ENCODE peak calls at places on chromosomes 11 and 22, in eight cellular contexts. P is RWPE2; C is HT1080; N is activated T-cell treated with anti-CD3 and anti-CD28 coated beads, Interleukin-2, amount 50 U/mL, for 48 hours; E is psoas muscle; B is H7; K is tibial nerve; U is body of pancreas. L is an unnamed sample.

GRCh38 chr11:67371549-67372231 is 1.7 kb downstream of the CLCF1 start:
- DNase-seq in P (no peak), C (no peak), N (peak; percentile 55), E (no peak), B (peak; percentile 91), K (no peak), U (peak; percentile 60), L (no peak)

GRCh38 chr22:30238136-30238535 is 8.4 kb downstream of the LIF start:
- DNase-seq in P (no peak), C (no peak), N (no peak), E (no peak), B (no peak), K (no peak), U (no peak), L (no peak)

GRCh38 chr22:36324414-36324813 is 63.4 kb downstream of the MYH9 start:
- DNase-seq in P (no peak), C (no peak), N (no peak), E (no peak), B (no peak), K (no peak), U (no peak), L (no peak)

GRCh38 chr11:74388678-74389327 is 9.4 kb downstream of the PGM2L1 start:
- DNase-seq in P (no peak), C (peak; percentile 49), N (peak; percentile 67), E (no peak), B (peak; percentile 43), K (peak; percentile 96), U (peak; percentile 69), L (peak; percentile 36)

GRCh38 chr11:64659417-64660144 is 63.4 kb downstream of the NRXN2 start:
- DNase-seq in P (no peak), C (peak; percentile 88), N (no peak), E (peak; percentile 45), B (no peak), K (no peak), U (no peak), L (no peak)

GRCh38 chr11:7637447-7638157 is 35.7 kb downstream of the CYB5R2 start:
- DNase-seq in P (no peak), C (peak; percentile 69), N (no peak), E (no peak), B (no peak), K (peak; percentile 56), U (no peak), L (no peak)

GRCh38 chr22:29393019-29393608 is 4.7 kb upstream of the AP1B1 start:
- DNase-seq in P (no peak), C (no peak), N (no peak), E (no peak), B (no peak), K (no peak), U (no peak), L (no peak)

GRCh38 chr11:132685174-132685611 is 847.1 kb downstream of the OPCML start:
- DNase-seq in P (no peak), C (peak; percentile 88), N (no peak), E (no peak), B (no peak), K (no peak), U (no peak), L (no peak)

GRCh38 chr11:93740802-93741093 is 547 bp downstream of the TAF1D start:
- DNase-seq in P (peak; percentile 64), C (peak; percentile 64), N (peak; percentile 74), E (peak; percentile 83), B (peak; percentile 48), K (peak; percentile 53), U (peak; percentile 49), L (peak; percentile 22)

GRCh38 chr11:56624661-56625110 is 10.0 kb upstream of the OR5M1 start:
- DNase-seq in P (no peak), C (peak; percentile 75), N (no peak), E (no peak), B (peak; percentile 21), K (no peak), U (no peak), L (no peak)

GRCh38 chr11:41309716-41310115 is 149.7 kb downstream of the LRRC4C start:
- DNase-seq in P (no peak), C (no peak), N (no peak), E (no peak), B (peak; percentile 22), K (no peak), U (no peak), L (peak; percentile 7)

GRCh38 chr11:68450711-68451110 is 9.8 kb upstream of the PPP6R3 start:
- DNase-seq in P (no peak), C (no peak), N (no peak), E (no peak), B (no peak), K (no peak), U (no peak), L (no peak)

GRCh38 chr11:65111537-65112225 is at the start of gene TM7SF2:
- DNase-seq in P (peak; percentile 97), C (no peak), N (peak; percentile 96), E (peak; percentile 97), B (peak; percentile 99), K (peak; percentile 92), U (peak; percentile 99), L (peak; percentile 97)

GRCh38 chr22:49672013-49672516 is 155.6 kb downstream of the BRD1 start:
- DNase-seq in P (no peak), C (no peak), N (no peak), E (no peak), B (peak; percentile 54), K (no peak), U (no peak), L (no peak)

GRCh38 chr22:46436595-46437163 is 100.7 kb downstream of the CELSR1 start:
- DNase-seq in P (no peak), C (peak; percentile 59), N (no peak), E (no peak), B (no peak), K (no peak), U (no peak), L (no peak)

GRCh38 chr11:27388869-27389268 is 25.9 kb upstream of the CCDC34 start:
- DNase-seq in P (no peak), C (no peak), N (no peak), E (no peak), B (no peak), K (no peak), U (no peak), L (no peak)

L was measured in NCI-H1436.